ENCODE peak calls at places on chromosomes 13 and 19, in eight cellular contexts. One of them, this sample, is unnamed.

GRCh38 chr19:46926201-46927071 is 65.6 kb downstream of the ARHGAP35 start:
- DNase-seq in small intestine: no peak
- DNase-seq in CD8-positive, alpha-beta T cell: no peak
- DNase-seq in GM23248: no peak
- DNase-seq in left lung: no peak
- DNase-seq in H9: no peak
- DNase-seq in cardiac muscle cell: no peak
- DNase-seq in uterus: no peak
- DNase-seq in this sample: no peak

GRCh38 chr19:40433391-40434216 is 7.8 kb upstream of the SERTAD1 start:
- DNase-seq in GM23248: peak
- DNase-seq in H9: peak
- DNase-seq in CD8-positive, alpha-beta T cell: peak
- DNase-seq in left lung: peak
- DNase-seq in small intestine: peak
- DNase-seq in uterus: peak
- DNase-seq in cardiac muscle cell: peak
- DNase-seq in this sample: peak

GRCh38 chr13:108269601-108270328 is at the start of gene TNFSF13B:
- DNase-seq in uterus: no peak
- DNase-seq in GM23248: peak
- DNase-seq in CD8-positive, alpha-beta T cell: peak
- DNase-seq in cardiac muscle cell: peak
- DNase-seq in small intestine: peak
- DNase-seq in H9: peak
- DNase-seq in left lung: peak
- DNase-seq in this sample: no peak

GRCh38 chr13:32330438-32330837 is 15.1 kb downstream of the BRCA2 start:
- DNase-seq in left lung: no peak
- DNase-seq in uterus: no peak
- DNase-seq in H9: no peak
- DNase-seq in GM23248: peak
- DNase-seq in small intestine: no peak
- DNase-seq in CD8-positive, alpha-beta T cell: no peak
- DNase-seq in cardiac muscle cell: no peak
- DNase-seq in this sample: no peak

GRCh38 chr19:51020988-51021651 is 1.6 kb upstream of the KLK10 start:
- DNase-seq in small intestine: peak
- DNase-seq in cardiac muscle cell: peak
- DNase-seq in H9: no peak
- DNase-seq in CD8-positive, alpha-beta T cell: no peak
- DNase-seq in left lung: no peak
- DNase-seq in uterus: no peak
- DNase-seq in GM23248: peak
- DNase-seq in this sample: no peak

GRCh38 chr19:46068345-46069258 is 27.8 kb upstream of the IGFL4 start:
- DNase-seq in left lung: no peak
- DNase-seq in CD8-positive, alpha-beta T cell: no peak
- DNase-seq in uterus: no peak
- DNase-seq in small intestine: peak
- DNase-seq in H9: no peak
- DNase-seq in GM23248: peak
- DNase-seq in cardiac muscle cell: no peak
- DNase-seq in this sample: no peak

GRCh38 chr19:3360494-3361383 is 5.6 kb upstream of the NFIC start:
- DNase-seq in H9: no peak
- DNase-seq in CD8-positive, alpha-beta T cell: peak
- DNase-seq in cardiac muscle cell: peak
- DNase-seq in uterus: no peak
- DNase-seq in GM23248: peak
- DNase-seq in small intestine: peak
- DNase-seq in left lung: peak
- DNase-seq in this sample: peak

GRCh38 chr19:18529782-18530181 is 7.9 kb upstream of the ELL start:
- DNase-seq in left lung: no peak
- DNase-seq in GM23248: peak
- DNase-seq in small intestine: no peak
- DNase-seq in H9: no peak
- DNase-seq in CD8-positive, alpha-beta T cell: no peak
- DNase-seq in cardiac muscle cell: no peak
- DNase-seq in uterus: no peak
- DNase-seq in this sample: no peak

GRCh38 chr13:100089633-100090032 is 740 bp downstream of the PCCA start:
- DNase-seq in cardiac muscle cell: no peak
- DNase-seq in GM23248: peak
- DNase-seq in small intestine: peak
- DNase-seq in CD8-positive, alpha-beta T cell: no peak
- DNase-seq in uterus: no peak
- DNase-seq in left lung: no peak
- DNase-seq in H9: no peak
- DNase-seq in this sample: peak

GRCh38 chr19:40376286-40376862 is 13.6 kb downstream of the HIPK4 start:
- DNase-seq in left lung: no peak
- DNase-seq in small intestine: no peak
- DNase-seq in GM23248: no peak
- DNase-seq in CD8-positive, alpha-beta T cell: no peak
- DNase-seq in uterus: no peak
- DNase-seq in H9: no peak
- DNase-seq in cardiac muscle cell: no peak
- DNase-seq in this sample: no peak

GRCh38 chr13:40331802-40332201 is 334.6 kb downstream of the FOXO1 start:
- DNase-seq in left lung: no peak
- DNase-seq in CD8-positive, alpha-beta T cell: no peak
- DNase-seq in cardiac muscle cell: no peak
- DNase-seq in uterus: no peak
- DNase-seq in small intestine: no peak
- DNase-seq in GM23248: no peak
- DNase-seq in H9: no peak
- DNase-seq in this sample: no peak

GRCh38 chr19:38684078-38684861 is 36.8 kb downstream of the ACTN4 start:
- DNase-seq in GM23248: peak
- DNase-seq in cardiac muscle cell: no peak
- DNase-seq in CD8-positive, alpha-beta T cell: no peak
- DNase-seq in H9: peak
- DNase-seq in small intestine: peak
- DNase-seq in uterus: peak
- DNase-seq in left lung: peak
- DNase-seq in this sample: no peak

GRCh38 chr19:5961969-5962945 is 15.7 kb downstream of the RANBP3 start:
- DNase-seq in cardiac muscle cell: peak
- DNase-seq in left lung: peak
- DNase-seq in CD8-positive, alpha-beta T cell: peak
- DNase-seq in uterus: no peak
- DNase-seq in small intestine: peak
- DNase-seq in H9: no peak
- DNase-seq in GM23248: peak
- DNase-seq in this sample: peak

GRCh38 chr13:53151692-53152421 is 123.2 kb downstream of the OLFM4 start:
- DNase-seq in cardiac muscle cell: peak
- DNase-seq in small intestine: peak
- DNase-seq in left lung: no peak
- DNase-seq in GM23248: peak
- DNase-seq in H9: peak
- DNase-seq in CD8-positive, alpha-beta T cell: no peak
- DNase-seq in uterus: no peak
- DNase-seq in this sample: peak

GRCh38 chr13:38967446-38967845 is 23.2 kb downstream of the STOML3 start:
- DNase-seq in small intestine: no peak
- DNase-seq in CD8-positive, alpha-beta T cell: no peak
- DNase-seq in GM23248: no peak
- DNase-seq in left lung: no peak
- DNase-seq in H9: no peak
- DNase-seq in cardiac muscle cell: no peak
- DNase-seq in uterus: no peak
- DNase-seq in this sample: no peak

GRCh38 chr19:56080669-56081401 is 40.3 kb downstream of the ZNF787 start:
- DNase-seq in left lung: peak
- DNase-seq in uterus: peak
- DNase-seq in small intestine: peak
- DNase-seq in cardiac muscle cell: peak
- DNase-seq in GM23248: peak
- DNase-seq in CD8-positive, alpha-beta T cell: peak
- DNase-seq in H9: peak
- DNase-seq in this sample: peak

GRCh38 chr19:8208710-8209110 is 460 bp upstream of the CERS4 start:
- DNase-seq in small intestine: peak
- DNase-seq in left lung: peak
- DNase-seq in GM23248: no peak
- DNase-seq in cardiac muscle cell: no peak
- DNase-seq in CD8-positive, alpha-beta T cell: no peak
- DNase-seq in uterus: no peak
- DNase-seq in H9: no peak
- DNase-seq in this sample: no peak
- H3K27ac ChIP-seq in small intestine: peak
- H3K27ac ChIP-seq in left lung: peak
- H3K27ac ChIP-seq in GM23248: no peak
- H3K27ac ChIP-seq in cardiac muscle cell: no peak
- H3K27ac ChIP-seq in CD8-positive, alpha-beta T cell: no peak
- H3K27ac ChIP-seq in uterus: peak
- H3K27ac ChIP-seq in H9: no peak
- H3K27ac ChIP-seq in this sample: no peak

GRCh38 chr19:11141937-11142527 is 13.6 kb downstream of the SPC24 start:
- DNase-seq in CD8-positive, alpha-beta T cell: no peak
- DNase-seq in left lung: peak
- DNase-seq in H9: peak
- DNase-seq in cardiac muscle cell: no peak
- DNase-seq in small intestine: no peak
- DNase-seq in GM23248: no peak
- DNase-seq in uterus: peak
- DNase-seq in this sample: no peak

GRCh38 chr19:11148001-11148400 is 7.6 kb downstream of the SPC24 start:
- DNase-seq in uterus: no peak
- DNase-seq in GM23248: no peak
- DNase-seq in CD8-positive, alpha-beta T cell: no peak
- DNase-seq in left lung: no peak
- DNase-seq in H9: no peak
- DNase-seq in cardiac muscle cell: no peak
- DNase-seq in small intestine: no peak
- DNase-seq in this sample: no peak

GRCh38 chr19:11142528-11143171 is 12.9 kb downstream of the SPC24 start:
- DNase-seq in GM23248: peak
- DNase-seq in CD8-positive, alpha-beta T cell: no peak
- DNase-seq in left lung: peak
- DNase-seq in small intestine: peak
- DNase-seq in cardiac muscle cell: peak
- DNase-seq in uterus: peak
- DNase-seq in H9: peak
- DNase-seq in this sample: no peak

GRCh38 chr19:11140896-11141295 is 14.7 kb downstream of the SPC24 start:
- DNase-seq in H9: no peak
- DNase-seq in GM23248: no peak
- DNase-seq in left lung: no peak
- DNase-seq in uterus: no peak
- DNase-seq in cardiac muscle cell: no peak
- DNase-seq in CD8-positive, alpha-beta T cell: no peak
- DNase-seq in small intestine: no peak
- DNase-seq in this sample: no peak

DNA sequence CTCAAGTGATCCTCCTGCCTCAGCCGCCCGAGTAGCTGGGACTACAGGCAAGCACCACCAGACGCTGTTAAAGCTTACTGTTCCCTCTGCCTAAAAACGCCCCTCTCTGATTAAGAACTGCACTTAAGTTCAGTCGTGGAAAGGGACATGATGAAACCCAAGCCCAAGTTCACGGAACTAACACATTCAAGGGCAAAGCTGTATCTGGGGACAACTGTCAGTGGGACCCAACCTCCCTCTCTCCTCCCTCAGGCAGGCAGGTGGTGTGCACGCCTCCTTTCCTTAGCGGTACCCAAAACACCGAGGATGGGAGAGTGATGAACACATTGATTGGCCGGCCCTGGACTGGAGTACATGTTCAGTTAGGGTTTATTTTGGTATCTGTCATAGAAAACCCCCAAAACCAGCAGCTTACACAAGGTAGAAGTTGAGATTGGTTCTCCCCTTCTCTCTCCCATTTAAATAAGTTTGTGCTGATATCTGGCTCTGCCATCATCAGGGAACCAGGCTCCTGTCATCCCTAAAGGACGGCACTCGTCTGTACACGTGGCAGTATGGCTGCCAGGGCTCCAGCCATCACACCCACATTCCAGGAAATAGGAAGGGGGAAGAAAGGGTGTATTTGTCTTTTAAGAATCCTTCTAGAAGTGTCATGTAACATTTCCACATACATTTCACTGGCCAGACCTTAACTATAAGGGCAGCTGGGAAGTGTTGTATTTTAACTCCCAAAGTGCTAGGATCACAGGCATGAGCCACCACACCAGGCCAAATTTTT is 10.2 kb downstream of the SPC24 start:
- DNase-seq in H9: no peak
- DNase-seq in small intestine: no peak
- DNase-seq in cardiac muscle cell: no peak
- DNase-seq in uterus: no peak
- DNase-seq in GM23248: no peak
- DNase-seq in CD8-positive, alpha-beta T cell: no peak
- DNase-seq in left lung: no peak
- DNase-seq in this sample: no peak
- H3K27ac ChIP-seq in H9: no peak
- H3K27ac ChIP-seq in small intestine: no peak
- H3K27ac ChIP-seq in cardiac muscle cell: peak
- H3K27ac ChIP-seq in uterus: peak
- H3K27ac ChIP-seq in GM23248: no peak
- H3K27ac ChIP-seq in CD8-positive, alpha-beta T cell: no peak
- H3K27ac ChIP-seq in left lung: peak
- H3K27ac ChIP-seq in this sample: no peak

DNA sequence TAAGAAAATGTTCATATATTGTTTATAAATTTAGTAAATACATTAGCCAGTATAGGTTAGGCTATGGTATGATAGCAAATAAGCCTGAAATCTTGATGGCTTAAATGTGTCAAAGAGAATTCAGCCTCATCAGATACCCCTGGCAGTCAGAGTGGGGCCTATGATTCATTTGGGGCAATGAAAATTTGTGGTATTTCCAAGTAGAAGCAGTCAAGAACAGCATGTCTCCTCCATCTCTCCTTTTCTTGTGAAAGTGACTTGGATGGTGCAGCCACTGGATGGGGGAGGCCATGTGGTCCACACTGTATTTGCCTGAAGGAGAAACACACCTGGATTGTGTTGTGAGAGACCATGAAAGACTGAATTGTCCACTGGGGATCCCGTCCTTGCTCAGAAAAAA is 82.7 kb downstream of the DLEU7 start:
- DNase-seq in left lung: no peak
- DNase-seq in cardiac muscle cell: no peak
- DNase-seq in GM23248: no peak
- DNase-seq in uterus: no peak
- DNase-seq in CD8-positive, alpha-beta T cell: no peak
- DNase-seq in small intestine: no peak
- DNase-seq in H9: no peak
- DNase-seq in this sample: peak
- H3K27ac ChIP-seq in left lung: no peak
- H3K27ac ChIP-seq in cardiac muscle cell: no peak
- H3K27ac ChIP-seq in GM23248: no peak
- H3K27ac ChIP-seq in uterus: no peak
- H3K27ac ChIP-seq in CD8-positive, alpha-beta T cell: no peak
- H3K27ac ChIP-seq in small intestine: no peak
- H3K27ac ChIP-seq in H9: no peak
- H3K27ac ChIP-seq in this sample: peak

DNA sequence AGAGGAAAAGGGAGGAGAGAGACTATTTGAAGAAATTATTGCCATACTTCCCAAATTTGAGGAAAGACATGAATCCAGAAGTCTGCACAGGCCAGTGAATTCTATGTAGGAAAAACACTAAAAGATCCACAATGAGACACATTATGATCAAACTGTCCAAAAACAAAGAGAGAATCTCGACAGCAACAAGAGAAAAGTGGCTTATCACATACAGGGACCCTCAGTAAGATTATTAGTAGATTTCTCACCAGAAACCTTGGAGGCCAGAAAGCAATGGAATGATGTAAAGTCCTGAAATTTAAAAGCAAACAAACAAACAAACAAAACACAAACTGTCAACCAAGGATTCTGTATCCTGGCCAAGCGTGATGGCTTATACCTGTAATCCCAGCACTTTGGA is 55.7 kb upstream of the IL17D start:
- DNase-seq in cardiac muscle cell: no peak
- DNase-seq in uterus: no peak
- DNase-seq in CD8-positive, alpha-beta T cell: no peak
- DNase-seq in GM23248: no peak
- DNase-seq in small intestine: no peak
- DNase-seq in left lung: no peak
- DNase-seq in H9: no peak
- DNase-seq in this sample: no peak
- H3K27ac ChIP-seq in cardiac muscle cell: no peak
- H3K27ac ChIP-seq in uterus: no peak
- H3K27ac ChIP-seq in CD8-positive, alpha-beta T cell: no peak
- H3K27ac ChIP-seq in GM23248: no peak
- H3K27ac ChIP-seq in small intestine: no peak
- H3K27ac ChIP-seq in left lung: no peak
- H3K27ac ChIP-seq in H9: no peak
- H3K27ac ChIP-seq in this sample: no peak